ENCODE peak calls at places on chromosomes 6 and 20, in seven cellular contexts. One of them, this sample, is unnamed.

GRCh38 chr6:147159536-147160374 is 44.5 kb upstream of the STXBP5 start:
- DNase-seq in mucosa of descending colon: no peak
- DNase-seq in neural crest cell: no peak
- DNase-seq in NCI-H187: no peak
- DNase-seq in choroid plexus epithelial cell: no peak
- DNase-seq in memory B cell: no peak
- DNase-seq in CD4-positive, CD25-positive, alpha-beta regulatory T cell: no peak
- DNase-seq in this sample: no peak

GRCh38 chr20:59994697-59995122 is 36.5 kb downstream of the CDH26 start:
- DNase-seq in mucosa of descending colon: no peak
- DNase-seq in neural crest cell: no peak
- DNase-seq in NCI-H187: no peak
- DNase-seq in choroid plexus epithelial cell: peak
- DNase-seq in memory B cell: no peak
- DNase-seq in CD4-positive, CD25-positive, alpha-beta regulatory T cell: no peak
- DNase-seq in this sample: no peak

GRCh38 chr20:58090181-58090580 is 138.3 kb downstream of the ANKRD60 start:
- DNase-seq in mucosa of descending colon: no peak
- DNase-seq in neural crest cell: no peak
- DNase-seq in NCI-H187: no peak
- DNase-seq in choroid plexus epithelial cell: no peak
- DNase-seq in memory B cell: no peak
- DNase-seq in CD4-positive, CD25-positive, alpha-beta regulatory T cell: no peak
- DNase-seq in this sample: no peak

GRCh38 chr20:23356203-23356602 is 5.6 kb downstream of the NXT1 start:
- DNase-seq in mucosa of descending colon: peak
- DNase-seq in neural crest cell: no peak
- DNase-seq in NCI-H187: no peak
- DNase-seq in choroid plexus epithelial cell: no peak
- DNase-seq in memory B cell: no peak
- DNase-seq in CD4-positive, CD25-positive, alpha-beta regulatory T cell: no peak
- DNase-seq in this sample: no peak

GRCh38 chr6:132490478-132491204 is 22.3 kb downstream of the STX7 start:
- DNase-seq in mucosa of descending colon: no peak
- DNase-seq in neural crest cell: no peak
- DNase-seq in NCI-H187: no peak
- DNase-seq in choroid plexus epithelial cell: no peak
- DNase-seq in memory B cell: no peak
- DNase-seq in CD4-positive, CD25-positive, alpha-beta regulatory T cell: peak
- DNase-seq in this sample: no peak

GRCh38 chr6:83294676-83295075 is 101.5 kb downstream of the RWDD2A start:
- DNase-seq in mucosa of descending colon: no peak
- DNase-seq in neural crest cell: no peak
- DNase-seq in NCI-H187: no peak
- DNase-seq in choroid plexus epithelial cell: no peak
- DNase-seq in memory B cell: no peak
- DNase-seq in CD4-positive, CD25-positive, alpha-beta regulatory T cell: no peak
- DNase-seq in this sample: no peak

GRCh38 chr20:44643596-44644383 is 7.7 kb downstream of the ADA start:
- DNase-seq in mucosa of descending colon: peak
- DNase-seq in neural crest cell: no peak
- DNase-seq in NCI-H187: no peak
- DNase-seq in choroid plexus epithelial cell: peak
- DNase-seq in memory B cell: no peak
- DNase-seq in CD4-positive, CD25-positive, alpha-beta regulatory T cell: peak
- DNase-seq in this sample: no peak

GRCh38 chr6:52187098-52187497 is 923 bp downstream of the IL17A start:
- DNase-seq in mucosa of descending colon: no peak
- DNase-seq in neural crest cell: no peak
- DNase-seq in NCI-H187: no peak
- DNase-seq in choroid plexus epithelial cell: no peak
- DNase-seq in memory B cell: no peak
- DNase-seq in CD4-positive, CD25-positive, alpha-beta regulatory T cell: no peak
- DNase-seq in this sample: no peak

GRCh38 chr20:8895472-8895871 is 173.4 kb upstream of the PLCB4 start:
- DNase-seq in mucosa of descending colon: no peak
- DNase-seq in neural crest cell: no peak
- DNase-seq in NCI-H187: no peak
- DNase-seq in choroid plexus epithelial cell: no peak
- DNase-seq in memory B cell: no peak
- DNase-seq in CD4-positive, CD25-positive, alpha-beta regulatory T cell: no peak
- DNase-seq in this sample: no peak